ENCODE peak calls at places on chromosomes 4 and X, in four cellular contexts. U is IMR-90, Y is stomach, Z is body of pancreas. K is an unnamed sample.

GRCh38 chr4:7067523-7068278 is at the start of gene GRPEL1:
- DNase-seq in Z (peak; percentile 100), U (peak; percentile 99), Y (peak; percentile 100), K (peak; percentile 100)

GRCh38 chrX:109966246-109966645 is 36.7 kb upstream of the TMEM164 start:
- DNase-seq in Y (no peak), Z (no peak), U (no peak), K (no peak)

GRCh38 chr4:15011166-15011565 is 8.9 kb downstream of the CPEB2 start:
- DNase-seq in Z (no peak), U (no peak), Y (no peak), K (no peak)

GRCh38 chrX:120262781-120263719 is 12.4 kb downstream of the ZBTB33 start:
- DNase-seq in Y (no peak), Z (no peak), U (no peak), K (no peak)

GRCh38 chrX:38060331-38060878 is 54.1 kb downstream of the SYTL5 start:
- DNase-seq in Z (no peak), U (no peak), Y (no peak), K (no peak)

GRCh38 chr4:35503435-35503834 is 740.9 kb downstream of the ARAP2 start:
- DNase-seq in Y (no peak), Z (no peak), U (no peak), K (no peak)

GRCh38 chrX:110675866-110676265 is 119.8 kb downstream of the CHRDL1 start:
- DNase-seq in Y (no peak), U (no peak), Z (no peak), K (no peak)

GRCh38 chr4:49032440-49033161 is 46.5 kb downstream of the CWH43 start:
- DNase-seq in Z (no peak), Y (no peak), U (peak; percentile 6), K (no peak)

GRCh38 chr4:133151301-133151680 is 2.2 kb downstream of the PCDH10 start:
- DNase-seq in Y (no peak), U (no peak), Z (peak; percentile 17), K (no peak)

GRCh38 chr4:169219440-169219839 is 51.3 kb downstream of the SH3RF1 start:
- DNase-seq in Z (peak; percentile 64), Y (no peak), U (no peak), K (no peak)

GRCh38 chr4:137558951-137559350 is 26.7 kb upstream of the PCDH18 start:
- DNase-seq in U (peak; percentile 80), Y (no peak), Z (no peak), K (no peak)

GRCh38 chr4:13415068-13415785 is 68.9 kb downstream of the RAB28 start:
- DNase-seq in Z (no peak), U (no peak), Y (no peak), K (no peak)

GRCh38 chr4:128388352-128388630 is 100.7 kb upstream of the PGRMC2 start:
- DNase-seq in U (no peak), Y (no peak), Z (no peak), K (no peak)

GRCh38 chr4:3747582-3747906 is 18.6 kb upstream of the ADRA2C start:
- DNase-seq in U (no peak), Z (no peak), Y (no peak), K (no peak)

GRCh38 chr4:123554819-123555499 is 158.4 kb downstream of the SPRY1 start:
- DNase-seq in U (no peak), Z (no peak), Y (no peak), K (no peak)

GRCh38 chrX:41563881-41564280 is 116.7 kb downstream of the NYX start:
- DNase-seq in Z (no peak), U (peak; percentile 45), Y (no peak), K (no peak)

GRCh38 chr4:2416564-2417195 is 1.8 kb downstream of the ZFYVE28 start:
- DNase-seq in U (no peak), Z (no peak), Y (peak; percentile 45), K (no peak)

GRCh38 chr4:76896731-76897521 is 1.0 kb downstream of the SOWAHB start:
- DNase-seq in U (peak; percentile 18), Z (peak; percentile 75), Y (peak; percentile 70), K (peak; percentile 67)

GRCh38 chr4:94995684-94996394 is 238.1 kb downstream of the BMPR1B start:
- DNase-seq in Z (peak; percentile 51), Y (no peak), U (peak; percentile 29), K (no peak)

GRCh38 chr4:8103991-8104390 is 54.6 kb downstream of the ABLIM2 start:
- DNase-seq in U (no peak), Y (no peak), Z (no peak), K (no peak)

GRCh38 chr4:152950402-152951274 is 14.5 kb downstream of the FHDC1 start:
- DNase-seq in Z (no peak), U (no peak), Y (no peak), K (no peak)

GRCh38 chrX:151697537-151697936 is 2.3 kb downstream of the PRRG3 start:
- DNase-seq in U (no peak), Y (no peak), Z (no peak), K (no peak)

GRCh38 chr4:28241021-28241420 is 1380.4 kb downstream of the STIM2 start:
- DNase-seq in U (no peak), Z (no peak), Y (no peak), K (no peak)

GRCh38 chr4:114311745-114312144 is 286.9 kb upstream of the UGT8 start:
- DNase-seq in Y (no peak), U (no peak), Z (no peak), K (no peak)

GRCh38 chrX:123859828-123860505 is at the start of gene XIAP:
- DNase-seq in Z (peak; percentile 84), U (peak; percentile 84), Y (peak; percentile 80), K (peak; percentile 85)
- TF ChIP-seq POLR2A in Z (peak; percentile 90), U (peak; percentile 86), Y (no peak), K (peak; percentile 47)

GRCh38 chrX:153971124-153971631 is 440 bp downstream of the HCFC1 start:
- DNase-seq in Y (peak; percentile 91), U (peak; percentile 84), Z (peak; percentile 91), K (peak; percentile 89)
- TF ChIP-seq POLR2A in Y (no peak), U (peak; percentile 82), Z (peak; percentile 75), K (peak; percentile 54)

GRCh38 chrX:136909706-136910564 is 29.4 kb upstream of the RBMX start:
- DNase-seq in Z (peak; percentile 81), U (peak; percentile 91), Y (peak; percentile 73), K (peak; percentile 58)
- TF ChIP-seq POLR2A in Z (peak; percentile 46), U (no peak), Y (no peak), K (no peak)

DNA sequence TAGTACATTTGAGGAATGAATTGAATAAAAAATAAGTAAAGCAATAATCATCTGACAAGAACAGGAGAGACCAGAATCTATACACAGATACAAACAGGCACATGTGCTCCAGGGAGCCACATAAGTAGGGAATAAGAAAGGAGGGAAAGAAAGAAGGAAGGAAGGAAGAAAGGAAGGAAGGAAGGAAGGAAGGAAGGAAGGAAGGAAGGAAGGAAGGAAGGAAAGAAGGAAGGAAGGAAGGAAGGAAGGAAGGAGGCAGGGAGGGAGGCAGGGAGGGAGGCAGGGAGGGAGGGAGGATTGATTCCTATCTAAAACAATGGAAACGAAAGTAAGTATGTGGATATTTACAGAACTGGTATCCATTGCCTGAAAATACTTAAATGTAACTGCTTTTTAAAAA is 475.8 kb downstream of the NLGN4X start:
- DNase-seq in Z (no peak), U (no peak), Y (no peak), K (no peak)
- TF ChIP-seq POLR2A in Z (no peak), U (no peak), Y (no peak), K (no peak)

GRCh38 chr4:155376387-155377268 is at the start of gene MAP9:
- DNase-seq in U (peak; percentile 93), Y (peak; percentile 84), Z (peak; percentile 95), K (peak; percentile 74)
- TF ChIP-seq POLR2A in U (no peak), Y (no peak), Z (peak; percentile 57), K (no peak)

GRCh38 chrX:51742586-51742985 is 656 bp upstream of the GSPT2 start:
- DNase-seq in Y (no peak), U (no peak), Z (no peak), K (no peak)

GRCh38 chrX:51747671-51748070 is 4.4 kb downstream of the GSPT2 start:
- DNase-seq in Y (no peak), Z (no peak), U (no peak), K (no peak)

GRCh38 chrX:51743179-51743957 is at the start of gene GSPT2:
- DNase-seq in Y (peak; percentile 55), U (peak; percentile 76), Z (peak; percentile 76), K (peak; percentile 66)
- TF ChIP-seq POLR2A in Y (no peak), U (peak; percentile 30), Z (peak; percentile 64), K (peak; percentile 37)

K was measured in right lobe of liver.